ENCODE peak calls at places on chromosomes 4 and X, in seven cellular contexts. Y is omental fat pad; Z is NCI-H69; O is CD8-positive, alpha-beta memory T cell; M is GM10248; W is SK-N-SH; Q is mammary epithelial cell. D is an unnamed sample.

GRCh38 chrX:102067966-102068723 is 57.3 kb upstream of the TCEAL2 start:
- DNase-seq in Y (no peak), O (no peak), M (no peak), W (peak), Z (peak), Q (peak), D (no peak)

GRCh38 chr4:128006592-128006991 is 41.4 kb downstream of the ABHD18 start:
- DNase-seq in Y (no peak), O (no peak), W (no peak), Q (peak), Z (no peak), M (no peak), D (no peak)

GRCh38 chr4:36054750-36055467 is 189.4 kb downstream of the ARAP2 start:
- DNase-seq in O (no peak), M (no peak), Z (no peak), W (no peak), Q (peak), Y (no peak), D (no peak)

GRCh38 chr4:37628977-37629609 is 57.1 kb downstream of the RELL1 start:
- DNase-seq in M (no peak), O (no peak), Y (peak), W (no peak), Q (peak), Z (no peak), D (no peak)

GRCh38 chr4:154478547-154478946 is 13.1 kb downstream of the DCHS2 start:
- DNase-seq in W (no peak), Y (no peak), M (no peak), Z (no peak), Q (no peak), O (no peak), D (no peak)

GRCh38 chrX:107827137-107827831 is 1.6 kb downstream of the MID2 start:
- DNase-seq in Y (no peak), W (no peak), Z (no peak), Q (peak), O (no peak), M (no peak), D (no peak)

GRCh38 chrX:21926527-21927278 is 13.8 kb upstream of the SMS start:
- DNase-seq in W (no peak), M (peak), Y (no peak), Z (no peak), O (no peak), Q (peak), D (peak)

GRCh38 chr4:103424853-103425252 is 226.7 kb upstream of the CENPE start:
- DNase-seq in Q (no peak), M (no peak), O (no peak), W (no peak), Z (peak), Y (no peak), D (no peak)

GRCh38 chr4:126799971-126800722 is 832.6 kb upstream of the INTU start:
- DNase-seq in W (no peak), Y (no peak), Z (no peak), O (no peak), M (no peak), Q (no peak), D (no peak)

GRCh38 chr4:71211748-71212147 is 127.1 kb upstream of the SLC4A4 start:
- DNase-seq in W (no peak), M (no peak), Y (no peak), Q (no peak), O (no peak), Z (no peak), D (no peak)

GRCh38 chr4:52202931-52203330 is 151.8 kb downstream of the SPATA18 start:
- DNase-seq in W (no peak), Z (no peak), O (no peak), Y (no peak), M (no peak), Q (no peak), D (no peak)

GRCh38 chrX:106263817-106264216 is 95.7 kb downstream of the PWWP3B start:
- DNase-seq in W (no peak), Y (no peak), O (no peak), Q (peak), M (no peak), Z (no peak), D (no peak)

GRCh38 chr4:108433832-108434231 is 186.5 kb upstream of the RPL34 start:
- DNase-seq in Z (no peak), O (peak), Y (no peak), W (no peak), M (no peak), Q (peak), D (no peak)

GRCh38 chrX:23884427-23885024 is 23.2 kb downstream of the APOO start:
- DNase-seq in Z (peak), O (no peak), M (no peak), W (no peak), Y (no peak), Q (peak), D (no peak)

GRCh38 chr4:122783301-122784215 is 43.1 kb upstream of the FGF2 start:
- DNase-seq in W (no peak), Q (peak), Z (peak), M (no peak), O (no peak), Y (no peak), D (no peak)

GRCh38 chr4:178306565-178306964 is 864.3 kb upstream of the AGA start:
- DNase-seq in W (no peak), M (no peak), Z (no peak), Q (no peak), O (no peak), Y (no peak), D (no peak)

GRCh38 chr4:2968381-2968780 is 5.0 kb downstream of the GRK4 start:
- DNase-seq in M (no peak), Z (no peak), W (no peak), O (no peak), Q (peak), Y (no peak), D (no peak)

GRCh38 chr4:146834263-146835034 is 111.2 kb downstream of the TTC29 start:
- DNase-seq in M (no peak), Z (no peak), Q (no peak), W (peak), O (no peak), Y (no peak), D (no peak)

GRCh38 chr4:138439143-138439581 is 197.0 kb upstream of the SLC7A11 start:
- DNase-seq in W (no peak), Q (no peak), M (no peak), Y (no peak), O (no peak), Z (peak), D (no peak)

GRCh38 chrX:136666088-136666487 is 18.1 kb downstream of the CD40LG start:
- DNase-seq in W (no peak), Y (no peak), Z (no peak), Q (no peak), O (no peak), M (no peak), D (no peak)

GRCh38 chr4:94453534-94453963 is 1.8 kb downstream of the PDLIM5 start:
- DNase-seq in Y (no peak), W (no peak), Z (no peak), M (no peak), O (no peak), Q (no peak), D (peak)

GRCh38 chr4:149790172-149790907 is 25.3 kb downstream of the IQCM start:
- DNase-seq in Y (no peak), Z (no peak), O (no peak), W (no peak), Q (peak), M (no peak), D (no peak)

GRCh38 chr4:186902361-186902760 is 178.7 kb upstream of the FAT1 start:
- DNase-seq in Y (no peak), W (no peak), M (no peak), Q (no peak), Z (peak), O (no peak), D (no peak)

GRCh38 chr4:78787392-78788004 is 11.3 kb downstream of the BMP2K start:
- DNase-seq in O (no peak), Q (no peak), M (no peak), Y (no peak), W (no peak), Z (no peak), D (no peak)

GRCh38 chrX:97315939-97316338 is 432.2 kb downstream of the RPA4 start:
- DNase-seq in O (no peak), Y (no peak), W (no peak), M (no peak), Z (no peak), Q (no peak), D (no peak)

GRCh38 chrX:10133980-10134676 is 22.6 kb upstream of the CLCN4 start:
- DNase-seq in Q (no peak), Z (no peak), W (no peak), O (no peak), M (no peak), Y (no peak), D (no peak)

GRCh38 chr4:158020734-158021346 is 152.0 kb downstream of the GASK1B start:
- DNase-seq in W (no peak), O (no peak), Z (peak), M (no peak), Y (no peak), Q (peak), D (no peak)